ENCODE peak calls at places on chromosome 17, in four cellular contexts. E, L, H and C are unnamed samples.

GRCh38 chr17:56676807-56677206 is 83.3 kb downstream of the NOG start:
- DNase-seq in L (no peak), E (no peak), H (no peak), C (no peak)

GRCh38 chr17:6061290-6061689 is 8.9 kb upstream of the WSCD1 start:
- DNase-seq in L (no peak), E (peak; percentile 36), H (no peak), C (no peak)

GRCh38 chr17:29155235-29155965 is 24.8 kb downstream of the MYO18A start:
- DNase-seq in H (peak; percentile 47), E (no peak), L (peak; percentile 68), C (no peak)

GRCh38 chr17:69485901-69486643 is 71.6 kb downstream of the MAP2K6 start:
- DNase-seq in E (no peak), H (no peak), L (no peak), C (no peak)

GRCh38 chr17:1787301-1787902 is 25.5 kb downstream of the SERPINF1 start:
- DNase-seq in E (peak; percentile 71), H (peak; percentile 92), L (peak; percentile 33), C (no peak)

GRCh38 chr17:17032131-17032692 is 10.0 kb upstream of the MPRIP start:
- DNase-seq in H (no peak), L (peak; percentile 83), E (no peak), C (no peak)

GRCh38 chr17:58679263-58680037 is 12.4 kb downstream of the TEX14 start:
- DNase-seq in L (no peak), E (no peak), H (no peak), C (no peak)

GRCh38 chr17:47844814-47845453 is 3.9 kb upstream of the SCRN2 start:
- DNase-seq in L (no peak), H (no peak), E (no peak), C (no peak)

GRCh38 chr17:83111516-83112282 is 32.3 kb downstream of the METRNL start:
- DNase-seq in H (no peak), E (no peak), L (no peak), C (no peak)

GRCh38 chr17:68195667-68196393 is 52.0 kb upstream of the AMZ2 start:
- DNase-seq in E (no peak), H (no peak), L (no peak), C (no peak)

GRCh38 chr17:74528491-74529199 is 2.6 kb downstream of the CD300LB start:
- DNase-seq in L (no peak), H (no peak), E (no peak), C (peak; percentile 22)

GRCh38 chr17:80101946-80102706 is 745 bp downstream of the GAA start:
- DNase-seq in L (peak; percentile 16), H (no peak), E (no peak), C (no peak)

GRCh38 chr17:35486920-35487727 is 38.6 kb upstream of the SLFN13 start:
- DNase-seq in E (no peak), H (peak; percentile 24), L (peak; percentile 54), C (peak; percentile 35)

GRCh38 chr17:15920758-15921239 is 24.1 kb upstream of the ADORA2B start:
- DNase-seq in H (no peak), L (no peak), E (no peak), C (no peak)

GRCh38 chr17:30858556-30859250 is 26.9 kb downstream of the ATAD5 start:
- DNase-seq in H (no peak), E (no peak), L (no peak), C (no peak)

GRCh38 chr17:38590988-38591758 is 14.6 kb downstream of the SRCIN1 start:
- DNase-seq in E (no peak), H (no peak), L (peak; percentile 34), C (no peak)

GRCh38 chr17:72622661-72623433 is 469.6 kb downstream of the SLC39A11 start:
- DNase-seq in H (no peak), E (no peak), L (no peak), C (no peak)

GRCh38 chr17:78399693-78400144 is 21.3 kb downstream of the PGS1 start:
- DNase-seq in H (no peak), L (no peak), E (no peak), C (no peak)

GRCh38 chr17:81648707-81649085 is 7.6 kb downstream of the PDE6G start:
- DNase-seq in L (no peak), E (no peak), H (no peak), C (no peak)
- TF ChIP-seq CTCF in L (no peak), E (no peak), H (no peak), C (no peak)

DNA sequence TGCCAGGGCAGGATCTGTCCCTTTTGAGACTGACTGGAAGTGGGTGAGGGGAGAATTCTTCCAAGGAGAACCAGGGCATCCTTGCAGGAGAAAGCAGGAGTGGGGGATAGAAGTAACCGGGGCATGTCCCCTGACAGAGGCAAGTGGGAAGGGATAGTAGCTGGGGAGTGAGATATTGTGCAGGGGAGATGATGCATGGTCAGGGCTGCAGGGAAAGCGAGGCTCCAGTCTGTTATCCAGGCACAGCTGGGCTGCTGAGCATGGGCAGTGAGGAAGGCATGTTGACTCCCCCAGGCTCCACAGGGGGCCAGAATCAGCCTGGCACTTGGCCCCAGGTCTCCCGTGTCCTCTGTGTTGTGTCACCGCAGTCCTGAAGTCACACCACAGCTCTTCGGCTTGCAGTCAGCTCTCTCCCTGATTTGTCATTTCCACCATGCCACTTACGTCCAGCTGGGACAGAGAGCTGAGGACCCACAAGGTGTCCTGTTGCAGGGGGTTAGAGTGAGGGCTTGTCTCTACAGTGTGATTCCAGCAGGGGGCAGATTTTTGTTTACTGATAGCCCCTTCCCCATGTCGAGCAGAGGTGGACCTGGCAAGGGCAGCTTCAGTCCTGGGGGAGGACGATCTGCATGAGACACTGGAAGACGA is 40.9 kb downstream of the B9D1 start:
- DNase-seq in E (no peak), L (no peak), H (no peak), C (no peak)
- TF ChIP-seq CTCF in E (no peak), L (no peak), H (no peak), C (no peak)

GRCh38 chr17:75752405-75753192 is 12.4 kb downstream of the GALK1 start:
- DNase-seq in L (no peak), E (no peak), H (no peak), C (no peak)
- TF ChIP-seq CTCF in L (no peak), E (no peak), H (no peak), C (no peak)

GRCh38 chr17:59954856-59955255 is 9.7 kb downstream of the RNFT1 start:
- DNase-seq in H (no peak), E (no peak), L (no peak), C (no peak)
- TF ChIP-seq CTCF in H (no peak), E (no peak), L (no peak), C (no peak)

DNA sequence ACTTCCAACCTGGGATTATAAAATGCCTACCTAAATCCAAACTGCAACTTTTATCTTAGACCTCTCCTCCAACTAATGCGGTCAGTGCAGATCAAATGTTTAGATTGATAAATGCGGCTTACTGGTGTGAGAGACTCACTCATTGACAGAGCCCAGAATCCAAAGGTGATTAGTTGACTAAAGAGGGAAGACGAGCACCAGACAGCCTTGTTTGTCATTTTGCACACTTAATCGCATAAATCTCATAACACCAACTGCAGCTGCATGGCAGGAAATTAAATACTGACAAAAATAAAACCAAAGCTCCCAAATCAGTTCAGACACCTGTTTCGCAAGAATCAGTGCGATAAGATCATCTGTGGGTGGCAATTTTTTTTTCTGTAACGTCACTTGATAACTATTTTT is 35.9 kb downstream of the NACA2 start:
- DNase-seq in E (no peak), H (no peak), L (no peak), C (no peak)
- TF ChIP-seq CTCF in E (no peak), H (no peak), L (no peak), C (no peak)